ENCODE peak calls at places on chromosomes 2 and 18, in nine cellular contexts. One of them, this sample, is unnamed.

GRCh38 chr18:31596081-31596872 is 4.6 kb downstream of the TTR start:
- DNase-seq in keratinocyte: no peak
- DNase-seq in transverse colon: no peak
- DNase-seq in pancreas: no peak
- DNase-seq in bronchial epithelial cell: no peak
- DNase-seq in cardiac muscle cell: no peak
- DNase-seq in PC-9: no peak
- DNase-seq in fibroblast of villous mesenchyme: no peak
- DNase-seq in mucosa of descending colon: no peak
- DNase-seq in this sample: peak; percentile 35

GRCh38 chr2:176388886-176389285 is 119.6 kb downstream of the MTX2 start:
- DNase-seq in keratinocyte: no peak
- DNase-seq in transverse colon: no peak
- DNase-seq in pancreas: no peak
- DNase-seq in bronchial epithelial cell: no peak
- DNase-seq in cardiac muscle cell: no peak
- DNase-seq in PC-9: no peak
- DNase-seq in fibroblast of villous mesenchyme: no peak
- DNase-seq in mucosa of descending colon: no peak
- DNase-seq in this sample: peak; percentile 81

GRCh38 chr2:132645176-132645575 is 24.8 kb downstream of the LYPD1 start:
- DNase-seq in keratinocyte: no peak
- DNase-seq in transverse colon: no peak
- DNase-seq in pancreas: no peak
- DNase-seq in bronchial epithelial cell: peak; percentile 19
- DNase-seq in cardiac muscle cell: no peak
- DNase-seq in PC-9: no peak
- DNase-seq in fibroblast of villous mesenchyme: no peak
- DNase-seq in mucosa of descending colon: no peak
- DNase-seq in this sample: no peak

GRCh38 chr2:136131484-136131960 is 13.6 kb upstream of the CXCR4 start:
- DNase-seq in keratinocyte: no peak
- DNase-seq in transverse colon: no peak
- DNase-seq in pancreas: no peak
- DNase-seq in bronchial epithelial cell: no peak
- DNase-seq in cardiac muscle cell: no peak
- DNase-seq in PC-9: no peak
- DNase-seq in fibroblast of villous mesenchyme: no peak
- DNase-seq in mucosa of descending colon: no peak
- DNase-seq in this sample: no peak

GRCh38 chr18:8662574-8663255 is 42.6 kb upstream of the MTCL1 start:
- DNase-seq in keratinocyte: no peak
- DNase-seq in transverse colon: no peak
- DNase-seq in pancreas: no peak
- DNase-seq in bronchial epithelial cell: no peak
- DNase-seq in cardiac muscle cell: no peak
- DNase-seq in PC-9: no peak
- DNase-seq in fibroblast of villous mesenchyme: no peak
- DNase-seq in mucosa of descending colon: no peak
- DNase-seq in this sample: no peak

GRCh38 chr2:39481611-39482010 is 44.5 kb upstream of the MAP4K3 start:
- DNase-seq in keratinocyte: no peak
- DNase-seq in transverse colon: no peak
- DNase-seq in pancreas: no peak
- DNase-seq in bronchial epithelial cell: peak; percentile 86
- DNase-seq in cardiac muscle cell: peak; percentile 69
- DNase-seq in PC-9: no peak
- DNase-seq in fibroblast of villous mesenchyme: peak; percentile 52
- DNase-seq in mucosa of descending colon: no peak
- DNase-seq in this sample: peak; percentile 67

GRCh38 chr2:96353606-96354095 is 18.1 kb downstream of the NCAPH start:
- DNase-seq in keratinocyte: no peak
- DNase-seq in transverse colon: no peak
- DNase-seq in pancreas: no peak
- DNase-seq in bronchial epithelial cell: no peak
- DNase-seq in cardiac muscle cell: peak; percentile 41
- DNase-seq in PC-9: no peak
- DNase-seq in fibroblast of villous mesenchyme: no peak
- DNase-seq in mucosa of descending colon: no peak
- DNase-seq in this sample: peak; percentile 22

GRCh38 chr2:74573747-74574562 is 19.4 kb downstream of the DOK1 start:
- DNase-seq in keratinocyte: peak; percentile 50
- DNase-seq in transverse colon: no peak
- DNase-seq in pancreas: no peak
- DNase-seq in bronchial epithelial cell: peak; percentile 80
- DNase-seq in cardiac muscle cell: peak; percentile 69
- DNase-seq in PC-9: no peak
- DNase-seq in fibroblast of villous mesenchyme: no peak
- DNase-seq in mucosa of descending colon: no peak
- DNase-seq in this sample: peak; percentile 70

GRCh38 chr2:96664366-96664765 is 21.8 kb downstream of the FER1L5 start:
- DNase-seq in keratinocyte: no peak
- DNase-seq in transverse colon: no peak
- DNase-seq in pancreas: no peak
- DNase-seq in bronchial epithelial cell: peak; percentile 54
- DNase-seq in cardiac muscle cell: no peak
- DNase-seq in PC-9: no peak
- DNase-seq in fibroblast of villous mesenchyme: peak; percentile 22
- DNase-seq in mucosa of descending colon: no peak
- DNase-seq in this sample: no peak

GRCh38 chr2:230680463-230681195 is 32.0 kb upstream of the CAB39 start:
- DNase-seq in keratinocyte: peak; percentile 98
- DNase-seq in transverse colon: no peak
- DNase-seq in pancreas: no peak
- DNase-seq in bronchial epithelial cell: peak; percentile 97
- DNase-seq in cardiac muscle cell: no peak
- DNase-seq in PC-9: no peak
- DNase-seq in fibroblast of villous mesenchyme: no peak
- DNase-seq in mucosa of descending colon: no peak
- DNase-seq in this sample: no peak

GRCh38 chr2:238655131-238655860 is 192.6 kb upstream of the TWIST2 start:
- DNase-seq in keratinocyte: no peak
- DNase-seq in transverse colon: no peak
- DNase-seq in pancreas: no peak
- DNase-seq in bronchial epithelial cell: no peak
- DNase-seq in cardiac muscle cell: no peak
- DNase-seq in PC-9: no peak
- DNase-seq in fibroblast of villous mesenchyme: peak; percentile 38
- DNase-seq in mucosa of descending colon: no peak
- DNase-seq in this sample: no peak

GRCh38 chr2:68043719-68044498 is 18.9 kb downstream of the C1D start:
- DNase-seq in keratinocyte: no peak
- DNase-seq in transverse colon: no peak
- DNase-seq in pancreas: no peak
- DNase-seq in bronchial epithelial cell: peak; percentile 80
- DNase-seq in cardiac muscle cell: no peak
- DNase-seq in PC-9: no peak
- DNase-seq in fibroblast of villous mesenchyme: peak; percentile 39
- DNase-seq in mucosa of descending colon: no peak
- DNase-seq in this sample: peak; percentile 62

GRCh38 chr2:222319576-222320440 is 21.0 kb upstream of the PAX3 start:
- DNase-seq in keratinocyte: no peak
- DNase-seq in transverse colon: no peak
- DNase-seq in pancreas: peak; percentile 72
- DNase-seq in bronchial epithelial cell: no peak
- DNase-seq in cardiac muscle cell: peak; percentile 40
- DNase-seq in PC-9: peak; percentile 61
- DNase-seq in fibroblast of villous mesenchyme: no peak
- DNase-seq in mucosa of descending colon: peak; percentile 54
- DNase-seq in this sample: no peak

GRCh38 chr2:177636672-177637071 is 244.1 kb downstream of the AGPS start:
- DNase-seq in keratinocyte: no peak
- DNase-seq in transverse colon: no peak
- DNase-seq in pancreas: no peak
- DNase-seq in bronchial epithelial cell: no peak
- DNase-seq in cardiac muscle cell: no peak
- DNase-seq in PC-9: no peak
- DNase-seq in fibroblast of villous mesenchyme: no peak
- DNase-seq in mucosa of descending colon: no peak
- DNase-seq in this sample: no peak
- H3K4me3 ChIP-seq in keratinocyte: no peak overlapping the region
- H3K4me3 ChIP-seq in transverse colon: no peak overlapping the region
- H3K4me3 ChIP-seq in pancreas: no peak overlapping the region
- H3K4me3 ChIP-seq in bronchial epithelial cell: no peak overlapping the region
- H3K4me3 ChIP-seq in cardiac muscle cell: no peak overlapping the region
- H3K4me3 ChIP-seq in PC-9: no peak overlapping the region
- H3K4me3 ChIP-seq in fibroblast of villous mesenchyme: no peak overlapping the region
- H3K4me3 ChIP-seq in mucosa of descending colon: no peak overlapping the region
- H3K4me3 ChIP-seq in this sample: no peak overlapping the region

GRCh38 chr2:191188550-191189093 is 37.8 kb upstream of the STAT4 start:
- DNase-seq in keratinocyte: no peak
- DNase-seq in transverse colon: no peak
- DNase-seq in pancreas: no peak
- DNase-seq in bronchial epithelial cell: no peak
- DNase-seq in cardiac muscle cell: no peak
- DNase-seq in PC-9: no peak
- DNase-seq in fibroblast of villous mesenchyme: no peak
- DNase-seq in mucosa of descending colon: no peak
- DNase-seq in this sample: no peak

GRCh38 chr2:191190439-191190838 is 39.6 kb upstream of the STAT4 start:
- DNase-seq in keratinocyte: no peak
- DNase-seq in transverse colon: no peak
- DNase-seq in pancreas: no peak
- DNase-seq in bronchial epithelial cell: no peak
- DNase-seq in cardiac muscle cell: no peak
- DNase-seq in PC-9: no peak
- DNase-seq in fibroblast of villous mesenchyme: no peak
- DNase-seq in mucosa of descending colon: no peak
- DNase-seq in this sample: no peak

GRCh38 chr2:191184457-191184856 is 33.7 kb upstream of the STAT4 start:
- DNase-seq in keratinocyte: no peak
- DNase-seq in transverse colon: no peak
- DNase-seq in pancreas: no peak
- DNase-seq in bronchial epithelial cell: no peak
- DNase-seq in cardiac muscle cell: no peak
- DNase-seq in PC-9: no peak
- DNase-seq in fibroblast of villous mesenchyme: no peak
- DNase-seq in mucosa of descending colon: no peak
- DNase-seq in this sample: no peak

GRCh38 chr2:191189112-191189635 is 38.4 kb upstream of the STAT4 start:
- DNase-seq in keratinocyte: no peak
- DNase-seq in transverse colon: no peak
- DNase-seq in pancreas: no peak
- DNase-seq in bronchial epithelial cell: no peak
- DNase-seq in cardiac muscle cell: no peak
- DNase-seq in PC-9: no peak
- DNase-seq in fibroblast of villous mesenchyme: no peak
- DNase-seq in mucosa of descending colon: no peak
- DNase-seq in this sample: no peak

GRCh38 chr2:191187105-191187829 is 36.5 kb upstream of the STAT4 start:
- DNase-seq in keratinocyte: no peak
- DNase-seq in transverse colon: no peak
- DNase-seq in pancreas: no peak
- DNase-seq in bronchial epithelial cell: no peak
- DNase-seq in cardiac muscle cell: no peak
- DNase-seq in PC-9: no peak
- DNase-seq in fibroblast of villous mesenchyme: no peak
- DNase-seq in mucosa of descending colon: no peak
- DNase-seq in this sample: no peak
- TF ChIP-seq CTCF in keratinocyte: no peak
- TF ChIP-seq CTCF in transverse colon: no peak
- TF ChIP-seq CTCF in pancreas: no peak
- TF ChIP-seq CTCF in bronchial epithelial cell: no peak
- TF ChIP-seq CTCF in cardiac muscle cell: no peak
- TF ChIP-seq CTCF in PC-9: no peak
- TF ChIP-seq CTCF in fibroblast of villous mesenchyme: no peak
- TF ChIP-seq CTCF in mucosa of descending colon: no peak
- TF ChIP-seq CTCF in this sample: no peak

DNA sequence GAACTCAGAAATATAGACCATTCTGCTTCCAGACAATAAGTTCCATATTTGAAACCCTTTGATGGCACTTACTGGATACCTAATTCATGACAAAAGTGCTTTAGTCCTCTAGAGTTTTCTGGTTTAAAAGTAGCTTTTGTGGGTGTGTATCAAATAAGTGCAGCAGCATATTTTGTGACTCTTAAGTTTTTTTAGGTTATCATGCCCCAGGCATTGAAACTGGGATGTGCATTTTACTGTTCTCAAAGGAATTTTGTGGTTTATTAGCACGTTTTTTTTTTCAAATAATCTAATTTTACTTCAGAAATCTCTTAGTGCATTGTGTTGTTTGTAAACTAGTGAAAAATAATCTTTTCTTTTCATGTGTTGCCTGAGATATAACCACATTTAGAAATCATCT is 1.5 kb downstream of the XRCC5 start:
- DNase-seq in keratinocyte: no peak
- DNase-seq in transverse colon: no peak
- DNase-seq in pancreas: no peak
- DNase-seq in bronchial epithelial cell: no peak
- DNase-seq in cardiac muscle cell: no peak
- DNase-seq in PC-9: no peak
- DNase-seq in fibroblast of villous mesenchyme: no peak
- DNase-seq in mucosa of descending colon: no peak
- DNase-seq in this sample: no peak
- H3K4me3 ChIP-seq in keratinocyte: peak overlapping the region; percentile 98
- H3K4me3 ChIP-seq in transverse colon: no peak overlapping the region
- H3K4me3 ChIP-seq in pancreas: no peak overlapping the region
- H3K4me3 ChIP-seq in bronchial epithelial cell: no peak overlapping the region
- H3K4me3 ChIP-seq in cardiac muscle cell: peak overlapping the region; percentile 77
- H3K4me3 ChIP-seq in PC-9: peak overlapping the region; percentile 71
- H3K4me3 ChIP-seq in fibroblast of villous mesenchyme: peak overlapping the region; percentile 99
- H3K4me3 ChIP-seq in mucosa of descending colon: no peak overlapping the region
- H3K4me3 ChIP-seq in this sample: peak overlapping the region; percentile 99

GRCh38 chr2:171541202-171541884 is 19.1 kb downstream of the CYBRD1 start:
- DNase-seq in keratinocyte: no peak
- DNase-seq in transverse colon: no peak
- DNase-seq in pancreas: no peak
- DNase-seq in bronchial epithelial cell: no peak
- DNase-seq in cardiac muscle cell: no peak
- DNase-seq in PC-9: peak; percentile 47
- DNase-seq in fibroblast of villous mesenchyme: no peak
- DNase-seq in mucosa of descending colon: no peak
- DNase-seq in this sample: no peak
- TF ChIP-seq CTCF in keratinocyte: peak; percentile 65
- TF ChIP-seq CTCF in transverse colon: peak; percentile 35
- TF ChIP-seq CTCF in pancreas: no peak
- TF ChIP-seq CTCF in bronchial epithelial cell: peak; percentile 46
- TF ChIP-seq CTCF in cardiac muscle cell: peak; percentile 42
- TF ChIP-seq CTCF in PC-9: peak; percentile 90
- TF ChIP-seq CTCF in fibroblast of villous mesenchyme: peak; percentile 51
- TF ChIP-seq CTCF in mucosa of descending colon: no peak
- TF ChIP-seq CTCF in this sample: peak; percentile 42

GRCh38 chr2:24404582-24404981 is 44.2 kb upstream of the ITSN2 start:
- DNase-seq in keratinocyte: no peak
- DNase-seq in transverse colon: no peak
- DNase-seq in pancreas: no peak
- DNase-seq in bronchial epithelial cell: peak; percentile 14
- DNase-seq in cardiac muscle cell: peak; percentile 22
- DNase-seq in PC-9: no peak
- DNase-seq in fibroblast of villous mesenchyme: peak; percentile 32
- DNase-seq in mucosa of descending colon: no peak
- DNase-seq in this sample: peak; percentile 42
- H3K4me3 ChIP-seq in keratinocyte: no peak overlapping the region
- H3K4me3 ChIP-seq in transverse colon: no peak overlapping the region
- H3K4me3 ChIP-seq in pancreas: no peak overlapping the region
- H3K4me3 ChIP-seq in bronchial epithelial cell: no peak overlapping the region
- H3K4me3 ChIP-seq in cardiac muscle cell: no peak overlapping the region
- H3K4me3 ChIP-seq in PC-9: no peak overlapping the region
- H3K4me3 ChIP-seq in fibroblast of villous mesenchyme: no peak overlapping the region
- H3K4me3 ChIP-seq in mucosa of descending colon: no peak overlapping the region
- H3K4me3 ChIP-seq in this sample: no peak overlapping the region

This sample was measured in astrocyte of the spinal cord.